ENCODE peak calls at places on chromosomes 16 and 17, in seven cellular contexts. U is IMR-90, P is HCT116, Y is A549, O is PC-3, W is astrocyte, F is mesendoderm. J is an unnamed sample. For H3K4me1, the result is how much of the 10 kb centered on the place peaks cover.

GRCh38 chr17:68709995-68710780 is 109.0 kb upstream of the FAM20A start:
- DNase-seq in W (no peak), U (peak), F (peak), O (no peak), P (no peak), Y (no peak), J (no peak)

GRCh38 chr17:79510071-79510470 is 100.8 kb downstream of the RBFOX3 start:
- DNase-seq in Y (no peak), W (no peak), F (no peak), P (no peak), U (no peak), O (no peak), J (no peak)

GRCh38 chr17:8606415-8606814 is 24.1 kb downstream of the MYH10 start:
- DNase-seq in U (no peak), P (no peak), F (no peak), O (no peak), Y (no peak), W (no peak), J (no peak)

GRCh38 chr17:47649972-47650524 is 329 bp downstream of the KPNB1 start:
- DNase-seq in F (peak), O (no peak), U (no peak), P (no peak), Y (no peak), W (no peak), J (no peak)

GRCh38 chr16:28820016-28820415 is 2.8 kb upstream of the ATXN2L start:
- DNase-seq in P (no peak), U (no peak), Y (peak), O (no peak), F (no peak), W (no peak), J (no peak)

GRCh38 chr17:82028966-82029365 is 2.5 kb upstream of the RAC3 start:
- DNase-seq in P (no peak), Y (no peak), U (no peak), F (no peak), O (no peak), W (no peak), J (no peak)

GRCh38 chr17:75371339-75371738 is 34.1 kb downstream of the GRB2 start:
- DNase-seq in Y (no peak), U (no peak), F (peak), P (no peak), O (no peak), W (no peak), J (no peak)

GRCh38 chr16:3578121-3578520 is 918 bp upstream of the NLRC3 start:
- DNase-seq in O (no peak), Y (no peak), U (no peak), F (no peak), P (no peak), W (no peak), J (no peak)

GRCh38 chr17:57785032-57785431 is 39.9 kb upstream of the CCDC182 start:
- DNase-seq in P (no peak), U (no peak), Y (no peak), F (no peak), W (no peak), O (no peak), J (peak)

GRCh38 chr17:19726615-19727376 is 10.4 kb upstream of the SLC47A2 start:
- DNase-seq in O (no peak), F (no peak), P (no peak), W (no peak), Y (no peak), U (no peak), J (no peak)

GRCh38 chr16:3212006-3212405 is 23.0 kb downstream of the ZNF200 start:
- DNase-seq in P (no peak), O (no peak), W (no peak), Y (no peak), F (no peak), U (no peak), J (no peak)

GRCh38 chr17:7235693-7236665 is 1.7 kb upstream of the DVL2 start:
- DNase-seq in F (no peak), P (no peak), W (peak), U (peak), Y (no peak), O (peak), J (peak)

GRCh38 chr17:29390856-29391631 is 881 bp downstream of the TAOK1 start:
- DNase-seq in Y (peak), F (peak), W (no peak), U (peak), P (no peak), O (no peak), J (peak)

GRCh38 chr17:29179232-29180036 is 764 bp downstream of the MYO18A start:
- DNase-seq in U (no peak), P (no peak), F (peak), O (peak), W (no peak), Y (peak), J (no peak)

GRCh38 chr16:81767987-81768592 is 11.0 kb upstream of the PLCG2 start:
- DNase-seq in P (no peak), W (no peak), U (no peak), O (peak), F (no peak), Y (peak), J (no peak)

GRCh38 chr16:4358831-4359561 is 7.9 kb upstream of the PAM16 start:
- DNase-seq in W (no peak), U (no peak), O (peak), P (no peak), Y (peak), F (peak), J (peak)

GRCh38 chr17:6450926-6451717 is 6.9 kb downstream of the PIMREG start:
- DNase-seq in F (no peak), O (no peak), P (no peak), U (no peak), W (no peak), Y (no peak), J (no peak)

GRCh38 chr16:87086575-87086974 is 230.6 kb downstream of the C16orf95 start:
- DNase-seq in F (peak), P (peak), U (peak), Y (no peak), W (peak), O (peak), J (no peak)

GRCh38 chr17:72516772-72517399 is 396.1 kb downstream of the SOX9 start:
- DNase-seq in O (no peak), P (no peak), U (no peak), F (no peak), Y (peak), W (peak), J (no peak)

GRCh38 chr16:89136931-89137330 is 34.6 kb upstream of the CDH15 start:
- DNase-seq in P (no peak), Y (no peak), F (no peak), O (no peak), W (no peak), U (no peak), J (no peak)

GRCh38 chr16:87694441-87695125 is 71.2 kb downstream of the KLHDC4 start:
- DNase-seq in W (no peak), Y (no peak), F (no peak), O (no peak), P (no peak), U (no peak), J (no peak)

GRCh38 chr17:79707931-79708891 is 22.5 kb upstream of the ENPP7 start:
- DNase-seq in Y (peak), O (peak), U (peak), W (no peak), F (peak), P (peak), J (no peak)

GRCh38 chr17:79739148-79740062 is 8.7 kb downstream of the ENPP7 start:
- DNase-seq in O (peak), Y (no peak), W (peak), P (no peak), U (no peak), F (no peak), J (no peak)

GRCh38 chr16:57239089-57239488 is 6.0 kb upstream of the ARL2BP start:
- DNase-seq in O (no peak), Y (no peak), U (no peak), F (no peak), P (no peak), W (no peak), J (no peak)

GRCh38 chr17:74216505-74216904 is 3.1 kb downstream of the TTYH2 start:
- DNase-seq in Y (no peak), F (no peak), W (no peak), O (no peak), U (no peak), P (no peak), J (no peak)

GRCh38 chr17:9052921-9053320 is 31.6 kb downstream of the NTN1 start:
- DNase-seq in O (no peak), W (no peak), P (no peak), U (no peak), Y (no peak), F (no peak), J (no peak)

GRCh38 chr17:673200-673681 is 41.4 kb downstream of the VPS53 start:
- DNase-seq in F (peak), W (peak), Y (no peak), O (no peak), U (peak), P (no peak), J (no peak)

GRCh38 chr17:17109231-17109630 is 67.0 kb downstream of the MPRIP start:
- DNase-seq in U (no peak), P (no peak), F (no peak), O (no peak), Y (peak), W (no peak), J (no peak)

GRCh38 chr16:10947211-10947787 is 2.9 kb downstream of the CLEC16A start:
- DNase-seq in U (no peak), W (no peak), F (no peak), Y (no peak), P (no peak), O (no peak), J (no peak)
- H3K4me1 ChIP-seq in U (under half), W (under half), F (under half), Y (under half), P (half or more), O (under half), J (under half)

GRCh38 chr17:55845385-55845784 is 94.5 kb downstream of the PCTP start:
- DNase-seq in F (peak), W (peak), Y (peak), U (peak), O (no peak), P (no peak), J (peak)

GRCh38 chr17:55842405-55843158 is 91.7 kb downstream of the PCTP start:
- DNase-seq in Y (no peak), P (no peak), W (no peak), U (no peak), O (no peak), F (no peak), J (no peak)

GRCh38 chr17:55846745-55847144 is 95.9 kb downstream of the PCTP start:
- DNase-seq in U (no peak), Y (no peak), F (no peak), O (no peak), P (no peak), W (no peak), J (no peak)

GRCh38 chr17:55843785-55844184 is 92.9 kb downstream of the PCTP start:
- DNase-seq in P (no peak), F (no peak), U (no peak), Y (no peak), O (no peak), W (no peak), J (no peak)
- H3K4me1 ChIP-seq in P (under half), F (under half), U (under half), Y (under half), O (under half), W (under half), J (under half)

DNA sequence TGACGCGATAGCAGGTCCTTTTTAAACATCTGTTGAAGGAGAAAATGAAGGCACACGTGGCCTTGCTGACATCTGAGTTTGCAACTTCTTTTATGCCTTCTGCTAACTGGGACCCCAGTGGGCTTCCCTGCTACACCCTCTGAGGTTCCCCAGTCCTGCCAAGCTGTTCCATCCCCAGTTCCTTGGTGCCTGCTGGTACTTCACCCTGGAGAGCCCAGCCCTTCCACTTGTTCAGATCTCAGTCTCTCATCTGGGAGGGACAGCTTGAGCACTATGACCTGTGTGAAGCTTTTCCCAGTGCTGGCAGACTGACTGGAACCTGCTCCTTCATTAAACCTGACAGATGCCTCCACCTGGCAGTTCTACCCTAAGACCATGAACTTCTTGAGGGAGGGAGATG is 95.5 kb downstream of the WWOX start:
- DNase-seq in U (no peak), O (no peak), F (no peak), W (no peak), Y (no peak), P (no peak), J (no peak)
- H3K4me1 ChIP-seq in U (under half), O (under half), F (under half), W (under half), Y (under half), P (under half), J (under half)

DNA sequence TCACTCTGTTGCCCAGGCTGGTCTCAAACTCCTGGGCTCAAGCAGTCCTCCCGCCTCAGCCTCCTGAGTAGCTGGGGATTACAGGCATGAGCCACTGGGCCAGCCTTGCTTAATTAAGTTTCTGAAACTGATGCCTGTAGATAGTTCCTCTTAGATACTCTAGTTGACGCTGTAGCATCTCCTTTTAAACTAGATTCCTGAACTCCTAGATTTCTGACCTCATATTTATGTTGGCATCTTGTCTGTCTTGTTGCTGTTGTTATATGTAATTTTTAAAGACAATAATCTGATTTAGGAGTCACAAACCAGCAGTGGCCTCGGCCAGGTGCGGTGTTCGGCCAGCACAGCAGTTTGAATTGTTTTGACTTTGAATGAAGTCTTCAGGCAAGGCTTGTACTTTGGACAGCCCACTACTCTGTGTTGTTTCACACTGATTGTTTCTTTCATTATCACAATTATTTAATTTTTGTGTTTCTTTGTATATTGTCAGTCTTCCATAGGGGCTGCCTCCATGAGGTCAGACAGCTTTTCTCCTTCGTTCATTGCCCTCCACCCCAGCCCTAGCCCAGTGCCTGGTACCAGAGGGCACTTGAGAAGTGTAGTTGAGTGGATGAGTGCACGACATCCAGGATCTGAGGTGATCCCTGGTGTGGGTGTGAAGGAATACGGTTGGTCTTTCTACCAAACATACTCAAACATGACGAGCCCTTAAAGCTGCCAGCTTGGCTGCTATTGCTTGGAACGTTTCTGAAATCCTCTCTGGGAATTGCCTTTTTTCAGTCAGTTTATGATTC is 37.7 kb downstream of the DHRS7B start:
- DNase-seq in Y (no peak), O (no peak), U (no peak), W (no peak), P (no peak), F (no peak), J (no peak)
- H3K4me1 ChIP-seq in Y (under half), O (under half), U (under half), W (under half), P (under half), F (under half), J (under half)

GRCh38 chr16:63877401-63877800 is 1244.5 kb downstream of the CDH11 start:
- DNase-seq in Y (no peak), P (no peak), W (no peak), U (no peak), F (no peak), O (no peak), J (no peak)

GRCh38 chr16:63880948-63881347 is 1240.9 kb downstream of the CDH11 start:
- DNase-seq in P (no peak), Y (no peak), F (no peak), U (no peak), O (no peak), W (no peak), J (no peak)

DNA sequence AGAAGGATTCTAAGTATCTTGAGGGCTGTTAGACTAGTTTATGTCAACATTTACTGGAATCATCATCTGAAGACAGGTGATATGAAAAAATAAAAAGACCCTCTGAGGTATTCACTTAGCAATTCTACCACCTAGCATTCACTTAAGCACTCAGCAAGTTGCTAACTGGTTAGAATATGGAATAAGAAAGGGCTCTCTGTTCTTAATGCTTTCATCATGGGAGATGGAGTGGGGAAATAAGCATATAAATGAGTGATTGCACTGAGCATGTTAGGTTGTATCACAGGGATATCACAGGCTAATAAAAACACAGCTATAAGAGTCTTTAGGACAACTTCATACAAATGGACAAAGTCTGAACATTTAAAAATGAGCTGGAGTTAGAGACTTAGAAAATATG is 1238.8 kb downstream of the CDH11 start:
- DNase-seq in P (no peak), F (no peak), Y (no peak), O (no peak), W (no peak), U (no peak), J (no peak)
- H3K4me1 ChIP-seq in P (under half), F (under half), Y (under half), O (under half), W (under half), U (under half), J (under half)

GRCh38 chr16:85202631-85203461 is 90.6 kb upstream of the CIBAR2 start:
- DNase-seq in U (peak), P (no peak), F (peak), W (peak), Y (no peak), O (no peak), J (peak)

GRCh38 chr16:85204242-85205010 is 92.2 kb upstream of the CIBAR2 start:
- DNase-seq in P (no peak), W (peak), F (no peak), O (no peak), Y (no peak), U (peak), J (no peak)

GRCh38 chr16:85202051-85202601 is 89.9 kb upstream of the CIBAR2 start:
- DNase-seq in U (no peak), W (no peak), P (no peak), F (peak), O (no peak), Y (no peak), J (no peak)

GRCh38 chr16:85201566-85201965 is 89.3 kb upstream of the CIBAR2 start:
- DNase-seq in P (no peak), Y (no peak), O (no peak), F (no peak), U (peak), W (peak), J (no peak)

GRCh38 chr16:85203462-85203813 is 91.2 kb upstream of the CIBAR2 start:
- DNase-seq in O (peak), U (no peak), P (no peak), F (no peak), Y (no peak), W (no peak), J (peak)
- H3K4me1 ChIP-seq in O (under half), U (half or more), P (half or more), F (under half), Y (under half), W (half or more), J (half or more)

GRCh38 chr17:27575912-27576252 is 55.1 kb upstream of the LGALS9 start:
- DNase-seq in W (no peak), U (no peak), Y (no peak), P (no peak), O (no peak), F (no peak), J (no peak)
- H3K4me1 ChIP-seq in W (under half), U (half or more), Y (half or more), P (half or more), O (under half), F (half or more), J (under half)

DNA sequence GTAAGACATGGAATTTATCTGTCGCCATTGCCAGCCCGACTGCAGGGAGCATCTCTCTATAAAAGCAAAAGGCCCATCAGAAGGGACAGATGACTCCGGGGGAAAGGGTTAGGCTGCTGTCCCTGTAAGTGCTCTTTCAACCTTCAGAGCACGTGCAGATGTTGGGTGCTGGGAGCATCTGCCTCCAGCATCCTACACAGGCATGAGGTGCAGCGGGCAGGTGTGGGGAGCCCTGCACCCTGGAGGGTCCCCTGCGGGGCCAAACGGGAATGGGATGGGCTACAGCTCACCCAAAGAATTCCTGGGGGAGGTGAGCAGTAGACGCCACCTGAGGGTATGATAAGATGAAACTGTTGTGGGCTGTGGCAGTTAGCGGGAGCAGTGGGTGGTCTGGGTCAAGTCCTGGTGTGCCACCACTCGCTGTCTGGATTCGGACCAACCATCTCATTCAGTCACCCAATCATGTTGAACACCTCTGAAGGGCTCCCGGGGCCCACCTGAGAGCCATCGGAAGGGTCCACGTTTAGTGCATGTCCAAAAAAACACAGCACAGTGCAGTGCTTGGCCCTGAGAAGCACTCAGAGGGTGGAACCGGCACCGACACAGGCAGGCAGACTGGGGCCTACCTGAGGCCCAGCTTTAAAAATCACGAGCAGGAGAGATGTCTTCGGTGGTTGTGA is 3.8 kb downstream of the SMCR8 start:
- DNase-seq in Y (no peak), O (no peak), U (no peak), W (no peak), P (no peak), F (no peak), J (no peak)
- H3K4me1 ChIP-seq in Y (under half), O (under half), U (under half), W (under half), P (under half), F (under half), J (under half)

GRCh38 chr17:38602862-38603785 is 2.6 kb downstream of the SRCIN1 start:
- DNase-seq in W (no peak), P (no peak), Y (no peak), F (peak), O (no peak), U (no peak), J (no peak)
- H3K4me1 ChIP-seq in W (under half), P (under half), Y (under half), F (under half), O (under half), U (under half), J (under half)

GRCh38 chr17:39697961-39698360 is 1.9 kb upstream of the ERBB2 start:
- DNase-seq in U (no peak), F (no peak), O (no peak), W (no peak), P (no peak), Y (no peak), J (no peak)

GRCh38 chr17:39701012-39701783 is 1.3 kb downstream of the ERBB2 start:
- DNase-seq in F (peak), O (peak), Y (peak), U (no peak), P (no peak), W (no peak), J (no peak)

GRCh38 chr17:39701784-39702422 is 2.0 kb downstream of the ERBB2 start:
- DNase-seq in U (no peak), O (peak), W (no peak), F (no peak), Y (no peak), P (no peak), J (no peak)

GRCh38 chr17:39699818-39700147 is at the start of gene ERBB2:
- DNase-seq in P (peak), O (peak), F (peak), W (peak), U (peak), Y (peak), J (no peak)

GRCh38 chr17:39700148-39700987 is 504 bp downstream of the ERBB2 start:
- DNase-seq in Y (no peak), U (peak), P (no peak), O (no peak), F (peak), W (no peak), J (no peak)
- H3K4me1 ChIP-seq in Y (half or more), U (under half), P (half or more), O (under half), F (under half), W (under half), J (under half)

J was measured in adrenal gland.